ENCODE peak calls at places on chromosomes 6 and 20, in nine cellular contexts. C, V, Y, K, X, N, A, Z and Q are unnamed samples.

GRCh38 chr20:59728722-59729430 is 124.5 kb downstream of the PHACTR3 start:
- DNase-seq in C (no peak), V (no peak), Y (no peak), K (no peak), X (no peak), N (no peak), A (no peak), Z (no peak), Q (no peak)

GRCh38 chr20:16283978-16284377 is 289.3 kb downstream of the KIF16B start:
- DNase-seq in C (no peak), V (no peak), Y (no peak), K (no peak), X (no peak), N (no peak), A (no peak), Z (peak), Q (no peak)

GRCh38 chr6:142342986-142343385 is 41.2 kb downstream of the ADGRG6 start:
- DNase-seq in C (no peak), V (no peak), Y (no peak), K (no peak), X (no peak), N (no peak), A (no peak), Z (no peak), Q (no peak)

GRCh38 chr20:48192109-48192508 is 406.8 kb upstream of the SULF2 start:
- DNase-seq in C (no peak), V (no peak), Y (no peak), K (no peak), X (no peak), N (peak), A (no peak), Z (no peak), Q (no peak)

GRCh38 chr6:158040051-158040803 is 58.6 kb downstream of the SYNJ2 start:
- DNase-seq in C (no peak), V (no peak), Y (no peak), K (peak), X (peak), N (no peak), A (peak), Z (peak), Q (no peak)

GRCh38 chr6:15441215-15441868 is 195.5 kb downstream of the JARID2 start:
- DNase-seq in C (no peak), V (no peak), Y (peak), K (peak), X (peak), N (peak), A (peak), Z (no peak), Q (peak)

GRCh38 chr6:71294121-71294523 is 5.5 kb downstream of the OGFRL1 start:
- DNase-seq in C (no peak), V (no peak), Y (no peak), K (no peak), X (no peak), N (no peak), A (no peak), Z (no peak), Q (no peak)

GRCh38 chr6:149831380-149831820 is 32.8 kb downstream of the LRP11 start:
- DNase-seq in C (no peak), V (no peak), Y (no peak), K (no peak), X (no peak), N (no peak), A (no peak), Z (no peak), Q (no peak)

GRCh38 chr6:55679503-55679902 is 100.5 kb upstream of the HMGCLL1 start:
- DNase-seq in C (no peak), V (no peak), Y (no peak), K (no peak), X (no peak), N (no peak), A (no peak), Z (no peak), Q (no peak)